ENCODE peak calls at places on chromosomes 13 and 19, in six cellular contexts. X is Ammon's horn, F is astrocyte, I is right cardiac atrium, P is H7, B is aorta. J is an unnamed sample.

GRCh38 chr19:3320354-3320670 is 46.1 kb upstream of the NFIC start:
- DNase-seq in X (no peak), F (peak), I (peak), P (peak), B (peak), J (no peak)

GRCh38 chr19:53988981-53989380 is 2.5 kb upstream of the CACNG6 start:
- DNase-seq in X (no peak), F (no peak), I (no peak), P (no peak), B (no peak), J (no peak)

GRCh38 chr13:40207110-40207478 is 459.3 kb downstream of the FOXO1 start:
- DNase-seq in X (no peak), F (no peak), I (no peak), P (no peak), B (no peak), J (no peak)

GRCh38 chr13:36915106-36915505 is 4.9 kb downstream of the SMAD9 start:
- DNase-seq in X (peak), F (no peak), I (no peak), P (no peak), B (no peak), J (no peak)

GRCh38 chr13:98325724-98326123 is 148.7 kb upstream of the RNF113B start:
- DNase-seq in X (no peak), F (no peak), I (no peak), P (no peak), B (no peak), J (no peak)

GRCh38 chr13:110423689-110424302 is 116.7 kb downstream of the COL4A2 start:
- DNase-seq in X (no peak), F (no peak), I (no peak), P (no peak), B (no peak), J (no peak)

GRCh38 chr19:45276284-45276687 is 25.2 kb downstream of the MARK4 start:
- DNase-seq in X (no peak), F (no peak), I (no peak), P (no peak), B (no peak), J (no peak)

GRCh38 chr13:99895999-99896695 is 75.4 kb downstream of the ZIC5 start:
- DNase-seq in X (no peak), F (no peak), I (no peak), P (peak), B (no peak), J (no peak)

GRCh38 chr19:40530091-40530901 is 46.4 kb upstream of the SHKBP1 start:
- DNase-seq in X (no peak), F (no peak), I (peak), P (peak), B (no peak), J (peak)

GRCh38 chr13:89227356-89227755 is 1556.2 kb downstream of the SLITRK5 start:
- DNase-seq in X (no peak), F (peak), I (no peak), P (no peak), B (no peak), J (no peak)

GRCh38 chr19:12801466-12802266 is at the start of the genes PRDX2 and THSD8:
- DNase-seq in X (peak), F (no peak), I (peak), P (peak), B (peak), J (peak)

GRCh38 chr13:46796129-46796514 is 839 bp downstream of the ESD start:
- DNase-seq in X (no peak), F (no peak), I (no peak), P (no peak), B (no peak), J (no peak)

GRCh38 chr19:13931582-13932378 is 6.4 kb downstream of the PODNL1 start:
- DNase-seq in X (no peak), F (no peak), I (peak), P (peak), B (no peak), J (no peak)

GRCh38 chr19:31570718-31571117 is 221.5 kb upstream of the TSHZ3 start:
- DNase-seq in X (peak), F (no peak), I (no peak), P (no peak), B (no peak), J (no peak)

GRCh38 chr19:46654621-46655152 is 6.3 kb downstream of the DACT3 start:
- DNase-seq in X (peak), F (no peak), I (peak), P (peak), B (peak), J (no peak)

GRCh38 chr13:25286308-25286968 is 850 bp downstream of the MTMR6 start:
- DNase-seq in X (peak), F (peak), I (peak), P (peak), B (peak), J (peak)

GRCh38 chr19:4911786-4912672 is 2.7 kb downstream of the UHRF1 start:
- DNase-seq in X (peak), F (peak), I (peak), P (peak), B (peak), J (peak)

GRCh38 chr19:610801-611505 is 21.3 kb downstream of the HCN2 start:
- DNase-seq in X (no peak), F (peak), I (peak), P (no peak), B (no peak), J (peak)

GRCh38 chr13:41315466-41316047 is 4.5 kb downstream of the NAA16 start:
- DNase-seq in X (no peak), F (peak), I (no peak), P (no peak), B (no peak), J (no peak)

GRCh38 chr19:47765522-47766358 is 12.8 kb upstream of the SELENOW start:
- DNase-seq in X (peak), F (no peak), I (peak), P (peak), B (peak), J (peak)

GRCh38 chr13:97258801-97259200 is 36.7 kb downstream of the MBNL2 start:
- DNase-seq in X (no peak), F (peak), I (no peak), P (no peak), B (no peak), J (no peak)

GRCh38 chr13:90055121-90055520 is 1292.4 kb upstream of the MIR17HG start:
- DNase-seq in X (no peak), F (peak), I (no peak), P (no peak), B (no peak), J (no peak)

GRCh38 chr13:72662548-72662947 is 64.9 kb downstream of the MZT1 start:
- DNase-seq in X (no peak), F (no peak), I (no peak), P (no peak), B (no peak), J (no peak)

GRCh38 chr13:84096221-84096620 is 213.9 kb upstream of the SLITRK1 start:
- DNase-seq in X (no peak), F (peak), I (no peak), P (no peak), B (no peak), J (no peak)

GRCh38 chr19:16607819-16608218 is 20.2 kb downstream of the MED26 start:
- DNase-seq in X (no peak), F (no peak), I (no peak), P (no peak), B (no peak), J (no peak)

GRCh38 chr13:23678768-23679167 is 108.6 kb downstream of the TNFRSF19 start:
- DNase-seq in X (no peak), F (no peak), I (no peak), P (no peak), B (no peak), J (no peak)

GRCh38 chr19:47019431-47020041 is at the start of gene NPAS1:
- DNase-seq in X (no peak), F (no peak), I (no peak), P (peak), B (no peak), J (no peak)

GRCh38 chr19:5547881-5548280 is 19.9 kb downstream of the TINCR start:
- DNase-seq in X (peak), F (no peak), I (no peak), P (peak), B (no peak), J (peak)

GRCh38 chr19:47701717-47702552 is 11.3 kb upstream of the EHD2 start:
- DNase-seq in X (no peak), F (no peak), I (no peak), P (peak), B (no peak), J (no peak)

GRCh38 chr19:2428756-2429711 is 1.6 kb upstream of the TIMM13 start:
- DNase-seq in X (no peak), F (no peak), I (peak), P (peak), B (no peak), J (no peak)

GRCh38 chr19:57106646-57107235 is 13.0 kb upstream of the USP29 start:
- DNase-seq in X (no peak), F (no peak), I (no peak), P (no peak), B (no peak), J (no peak)

GRCh38 chr19:40594657-40595077 is 6.5 kb upstream of the LTBP4 start:
- DNase-seq in X (peak), F (peak), I (peak), P (peak), B (peak), J (no peak)

J was measured in activated naive CD8-positive, alpha-beta T cell treated with anti-CD3 and anti-CD28 coated beads for 36 hours.